ENCODE peak calls at places on chromosomes 1 and 21, in five cellular contexts. B is NCI-H774; Q is NCI-H2171 treated with DMSO at 0.1 percent for 48 hours; N is AG20443; D is stimulated activated effector memory CD8-positive, alpha-beta T cell treated with anti-CD3 and anti-CD28 coated beads, Interleukin-12 subunit alpha, Interleukin-12 subunit beta, amount 100 ng/mL, for 72 hours. J is an unnamed sample.

GRCh38 chr1:3122311-3122710 is 53.3 kb downstream of the PRDM16 start:
- DNase-seq in B (no peak), Q (no peak), N (no peak), D (no peak), J (no peak)

GRCh38 chr1:160001440-160001839 is 30.4 kb downstream of the PIGM start:
- DNase-seq in B (no peak), Q (no peak), N (no peak), D (no peak), J (no peak)

GRCh38 chr21:27590271-27590670 is 623.4 kb upstream of the ADAMTS5 start:
- DNase-seq in B (no peak), Q (no peak), N (peak), D (no peak), J (no peak)

GRCh38 chr1:1175221-1176062 is 1.8 kb downstream of the TTLL10 start:
- DNase-seq in B (peak), Q (peak), N (no peak), D (no peak), J (no peak)

GRCh38 chr21:28521932-28522826 is 470.5 kb downstream of the LTN1 start:
- DNase-seq in B (no peak), Q (no peak), N (peak), D (no peak), J (no peak)

GRCh38 chr1:101370488-101370887 is 133.7 kb downstream of the S1PR1 start:
- DNase-seq in B (no peak), Q (no peak), N (no peak), D (no peak), J (no peak)

GRCh38 chr1:37038079-37038702 is 3.9 kb upstream of the GRIK3 start:
- DNase-seq in B (peak), Q (peak), N (no peak), D (no peak), J (no peak)

GRCh38 chr21:43855955-43856354 is 9.1 kb upstream of the AGPAT3 start:
- DNase-seq in B (no peak), Q (no peak), N (no peak), D (no peak), J (no peak)

GRCh38 chr1:179142889-179143299 is 61.0 kb downstream of the TOR3A start:
- DNase-seq in B (no peak), Q (no peak), N (peak), D (no peak), J (no peak)

GRCh38 chr1:176205322-176205914 is 1.7 kb downstream of the COP1 start:
- DNase-seq in B (no peak), Q (no peak), N (no peak), D (no peak), J (no peak)

GRCh38 chr1:204149635-204150565 is 1.9 kb downstream of the ETNK2 start:
- DNase-seq in B (no peak), Q (no peak), N (no peak), D (no peak), J (no peak)

GRCh38 chr1:65971547-65971946 is 178.9 kb downstream of the PDE4B start:
- DNase-seq in B (no peak), Q (no peak), N (no peak), D (no peak), J (no peak)

GRCh38 chr1:78536427-78536826 is 45.7 kb downstream of the PTGFR start:
- DNase-seq in B (no peak), Q (no peak), N (peak), D (no peak), J (no peak)

GRCh38 chr1:154304664-154305337 is 16.1 kb upstream of the AQP10 start:
- DNase-seq in B (no peak), Q (no peak), N (no peak), D (peak), J (no peak)

GRCh38 chr1:220335668-220336067 is 63.4 kb upstream of the RAB3GAP2 start:
- DNase-seq in B (no peak), Q (no peak), N (no peak), D (no peak), J (no peak)

GRCh38 chr1:211703812-211704566 is 28.6 kb upstream of the NEK2 start:
- DNase-seq in B (peak), Q (peak), N (no peak), D (no peak), J (no peak)

GRCh38 chr1:151006331-151007052 is at the start of gene MINDY1:
- DNase-seq in B (peak), Q (peak), N (peak), D (peak), J (no peak)

GRCh38 chr1:59669752-59670312 is 144.9 kb upstream of the HOOK1 start:
- DNase-seq in B (no peak), Q (no peak), N (peak), D (no peak), J (no peak)

GRCh38 chr1:244614113-244614836 is 38.7 kb upstream of the DESI2 start:
- DNase-seq in B (no peak), Q (no peak), N (no peak), D (no peak), J (no peak)

GRCh38 chr1:179141592-179142244 is 59.8 kb downstream of the TOR3A start:
- DNase-seq in B (no peak), Q (no peak), N (peak), D (no peak), J (no peak)

GRCh38 chr1:243963566-243963965 is 87.5 kb upstream of the ZBTB18 start:
- DNase-seq in B (no peak), Q (no peak), N (no peak), D (no peak), J (no peak)

GRCh38 chr1:169044296-169044695 is 62.2 kb upstream of the ATP1B1 start:
- DNase-seq in B (no peak), Q (no peak), N (no peak), D (peak), J (no peak)

GRCh38 chr1:194705123-194705522 is 1518.7 kb upstream of the B3GALT2 start:
- DNase-seq in B (no peak), Q (no peak), N (no peak), D (no peak), J (no peak)

GRCh38 chr1:163275222-163275621 is 46.5 kb upstream of the NUF2 start:
- DNase-seq in B (no peak), Q (no peak), N (peak), D (no peak), J (no peak)

GRCh38 chr1:65278344-65279091 is 30.8 kb upstream of the DNAJC6 start:
- DNase-seq in B (no peak), Q (no peak), N (no peak), D (no peak), J (no peak)

GRCh38 chr1:170662561-170662971 is 1.4 kb upstream of the PRRX1 start:
- DNase-seq in B (no peak), Q (no peak), N (no peak), D (no peak), J (no peak)

GRCh38 chr1:41239988-41240610 is 2.0 kb downstream of the SCMH1 start:
- DNase-seq in B (no peak), Q (peak), N (peak), D (no peak), J (no peak)